ENCODE peak calls at places on chromosomes 6 and 20, in seven cellular contexts. F is A549, C is sigmoid colon, T is endodermal cell, O is brain microvascular endothelial cell, D is hepatocyte, U is H9. W is an unnamed sample.

GRCh38 chr6:13267142-13267621 is 61.2 kb downstream of the TBC1D7 start:
- DNase-seq in F (no peak), C (no peak), T (no peak), O (peak; percentile 1), D (no peak), U (no peak), W (no peak)

GRCh38 chr6:49966334-49966733 is 2.4 kb upstream of the DEFB114 start:
- DNase-seq in F (no peak), C (no peak), T (peak; percentile 44), O (no peak), D (no peak), U (no peak), W (no peak)

GRCh38 chr20:2140561-2140960 is 38.9 kb downstream of the STK35 start:
- DNase-seq in F (no peak), C (peak; percentile 83), T (no peak), O (no peak), D (no peak), U (no peak), W (no peak)

GRCh38 chr20:25540273-25540672 is 45.1 kb downstream of the NINL start:
- DNase-seq in F (no peak), C (no peak), T (peak; percentile 75), O (no peak), D (no peak), U (peak; percentile 66), W (no peak)

GRCh38 chr6:159117541-159117940 is 51.7 kb upstream of the FNDC1 start:
- DNase-seq in F (no peak), C (no peak), T (no peak), O (no peak), D (no peak), U (no peak), W (no peak)

GRCh38 chr20:54345301-54345724 is 130.1 kb upstream of the DOK5 start:
- DNase-seq in F (peak; percentile 24), C (no peak), T (no peak), O (peak; percentile 45), D (no peak), U (no peak), W (no peak)

GRCh38 chr6:134424131-134424794 is 106.4 kb upstream of the SGK1 start:
- DNase-seq in F (no peak), C (no peak), T (no peak), O (no peak), D (no peak), U (no peak), W (no peak)

GRCh38 chr6:72886170-72886569 is 264.3 kb downstream of the KCNQ5 start:
- DNase-seq in F (no peak), C (no peak), T (no peak), O (no peak), D (no peak), U (no peak), W (no peak)

GRCh38 chr6:113381957-113382356 is 475.2 kb upstream of the MARCKS start:
- DNase-seq in F (no peak), C (peak; percentile 69), T (no peak), O (peak; percentile 47), D (no peak), U (no peak), W (no peak)

GRCh38 chr20:47352332-47353223 is 3.9 kb downstream of the ZMYND8 start:
- DNase-seq in F (no peak), C (no peak), T (peak; percentile 73), O (no peak), D (no peak), U (no peak), W (no peak)

GRCh38 chr6:134491473-134491872 is 173.6 kb upstream of the SGK1 start:
- DNase-seq in F (no peak), C (no peak), T (no peak), O (peak; percentile 58), D (no peak), U (no peak), W (no peak)

GRCh38 chr20:57882451-57883161 is 172.8 kb upstream of the PMEPA1 start:
- DNase-seq in F (peak; percentile 70), C (peak; percentile 40), T (no peak), O (no peak), D (no peak), U (no peak), W (no peak)

GRCh38 chr6:136579800-136580199 is 29.6 kb upstream of the MAP7 start:
- DNase-seq in F (no peak), C (no peak), T (no peak), O (no peak), D (no peak), U (no peak), W (no peak)

GRCh38 chr6:140923048-140923447 is 1209.7 kb upstream of the GJE1 start:
- DNase-seq in F (no peak), C (no peak), T (no peak), O (no peak), D (no peak), U (no peak), W (no peak)

GRCh38 chr20:21528870-21529269 is 15.0 kb upstream of the NKX2-2 start:
- DNase-seq in F (no peak), C (no peak), T (no peak), O (no peak), D (no peak), U (peak; percentile 12), W (no peak)

GRCh38 chr20:61312909-61313308 is 60.8 kb downstream of the CDH4 start:
- DNase-seq in F (no peak), C (no peak), T (no peak), O (no peak), D (no peak), U (no peak), W (no peak)

GRCh38 chr20:44187763-44188709 is 1.0 kb upstream of the JPH2 start:
- DNase-seq in F (no peak), C (peak; percentile 83), T (peak; percentile 69), O (no peak), D (no peak), U (no peak), W (no peak)

GRCh38 chr6:82877213-82878195 is 188.1 kb downstream of the UBE3D start:
- DNase-seq in F (no peak), C (no peak), T (no peak), O (no peak), D (no peak), U (no peak), W (no peak)

DNA sequence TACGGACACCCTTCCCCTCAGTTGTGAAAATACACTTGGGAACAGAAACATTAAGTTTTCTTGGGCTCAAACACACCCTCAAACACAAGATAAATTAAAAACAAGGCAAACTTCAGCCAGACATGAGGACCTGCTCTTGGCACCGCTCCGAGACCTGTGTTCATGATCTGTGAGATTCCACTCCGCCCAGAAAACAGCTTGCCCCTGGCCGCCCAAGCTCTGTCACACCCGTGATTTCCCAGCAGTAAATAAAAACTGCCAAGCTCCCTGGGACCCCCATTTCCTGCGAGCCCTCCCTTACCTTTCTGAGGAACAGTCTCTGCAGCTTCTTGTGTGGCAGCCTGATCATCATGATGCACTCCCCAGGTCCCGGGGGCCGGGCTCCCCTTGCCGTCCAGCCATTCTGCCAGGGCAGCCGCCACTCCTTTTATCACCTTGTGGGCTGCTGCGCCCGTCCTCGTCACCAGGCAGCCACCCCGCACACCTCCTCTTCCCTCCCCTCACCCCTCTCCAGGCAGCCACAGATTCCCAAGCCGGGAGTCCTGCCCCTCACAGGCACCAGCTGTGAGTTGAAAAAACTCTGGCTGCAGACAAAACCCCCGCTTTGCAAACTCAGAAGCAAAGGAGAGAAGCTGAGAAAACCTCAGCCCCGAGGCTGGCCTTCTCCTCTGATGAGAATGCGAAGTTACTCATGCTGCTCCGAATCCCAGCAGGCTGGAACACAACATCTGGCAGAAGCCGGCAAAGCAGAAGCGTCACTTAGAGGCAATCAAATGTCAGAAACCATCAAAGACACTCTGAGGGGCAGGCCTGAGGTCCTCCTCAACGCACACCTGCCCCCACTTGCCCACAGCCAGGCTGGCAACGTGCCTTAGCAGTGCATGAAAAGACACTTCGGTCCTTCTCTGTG is 130.4 kb upstream of the RPS6KA2 start:
- DNase-seq in F (no peak), C (no peak), T (peak; percentile 76), O (peak; percentile 39), D (peak; percentile 40), U (no peak), W (no peak)
- H3K27ac ChIP-seq in F (no peak overlapping the region), C (peak overlapping the region; percentile 43), T (no peak overlapping the region), O (no peak overlapping the region), D (no peak overlapping the region), U (no peak overlapping the region), W (no peak overlapping the region)

GRCh38 chr20:16563066-16563806 is 10.0 kb downstream of the KIF16B start:
- DNase-seq in F (no peak), C (no peak), T (no peak), O (no peak), D (no peak), U (no peak), W (no peak)
- H3K27ac ChIP-seq in F (no peak overlapping the region), C (no peak overlapping the region), T (no peak overlapping the region), O (no peak overlapping the region), D (peak overlapping the region; percentile 49), U (no peak overlapping the region), W (no peak overlapping the region)

GRCh38 chr6:123803456-123803861 is 206 bp upstream of the NKAIN2 start:
- DNase-seq in F (no peak), C (no peak), T (no peak), O (no peak), D (no peak), U (no peak), W (no peak)

GRCh38 chr6:123803862-123804681 is at the start of gene NKAIN2:
- DNase-seq in F (no peak), C (no peak), T (peak; percentile 86), O (no peak), D (peak; percentile 49), U (peak; percentile 78), W (peak; percentile 28)

GRCh38 chr6:123802351-123802696 is 1.3 kb upstream of the NKAIN2 start:
- DNase-seq in F (no peak), C (no peak), T (no peak), O (no peak), D (peak; percentile 5), U (no peak), W (no peak)

GRCh38 chr6:123801067-123801466 is 2.6 kb upstream of the NKAIN2 start:
- DNase-seq in F (no peak), C (no peak), T (no peak), O (no peak), D (no peak), U (no peak), W (no peak)

DNA sequence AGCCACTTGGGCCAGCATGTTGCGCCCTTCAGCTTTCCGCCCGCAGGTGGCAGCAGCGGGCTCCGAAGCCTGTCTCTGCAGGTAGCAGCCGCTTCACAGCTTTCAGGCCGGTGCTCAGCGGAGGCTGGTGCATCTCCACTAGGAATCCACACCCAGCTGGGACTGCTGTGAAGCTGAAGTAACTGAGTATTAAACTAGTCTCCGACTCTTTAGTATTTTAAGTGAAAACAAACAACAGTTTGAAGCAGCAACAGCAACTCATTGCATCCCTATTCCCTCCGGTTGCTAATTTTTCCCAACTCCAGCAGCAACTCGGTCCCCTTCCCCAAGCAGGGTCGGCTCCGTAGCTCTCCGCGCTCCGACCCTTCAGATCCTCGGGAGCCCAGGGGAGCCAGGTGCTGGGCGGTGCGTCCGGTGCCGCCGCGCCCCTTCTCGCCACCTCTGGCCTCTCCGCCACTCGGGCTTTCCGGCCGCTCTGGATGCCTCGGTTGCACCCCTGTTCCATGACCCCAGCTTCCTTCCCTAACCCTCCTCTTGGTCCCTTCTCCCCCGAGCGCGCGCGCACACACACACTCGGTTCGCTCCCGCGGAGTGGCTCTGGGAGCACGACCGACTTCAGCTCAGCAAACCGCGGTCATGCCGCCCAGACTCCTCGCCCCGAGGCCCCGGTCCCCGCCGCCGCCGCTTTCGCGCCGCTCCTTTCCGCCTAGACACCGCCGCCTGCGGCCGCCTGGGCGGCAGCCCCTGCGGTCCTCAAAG is 789 bp upstream of the NKAIN2 start:
- DNase-seq in F (peak; percentile 44), C (peak; percentile 77), T (peak; percentile 96), O (peak; percentile 78), D (peak; percentile 93), U (peak; percentile 89), W (peak; percentile 74)
- H3K27ac ChIP-seq in F (no peak overlapping the region), C (no peak overlapping the region), T (no peak overlapping the region), O (no peak overlapping the region), D (no peak overlapping the region), U (no peak overlapping the region), W (peak overlapping the region; percentile 18)

GRCh38 chr6:156808287-156808686 is 31.1 kb downstream of the ARID1B start:
- DNase-seq in F (no peak), C (no peak), T (peak; percentile 50), O (no peak), D (no peak), U (no peak), W (peak; percentile 28)
- H3K27ac ChIP-seq in F (no peak overlapping the region), C (peak overlapping the region; percentile 15), T (no peak overlapping the region), O (no peak overlapping the region), D (no peak overlapping the region), U (no peak overlapping the region), W (peak overlapping the region; percentile 11)

W was measured in caudate nucleus.